ENCODE peak calls at places on chromosome 6, in ten cellular contexts. P is hepatocyte, T is ovary, Q is endodermal cell, U is aorta, E is mucosa of descending colon, I is GM23248, V is psoas muscle, Z is heart left ventricle, C is IMR-90. N is an unnamed sample.

GRCh38 chr6:39642300-39642699 is 82.9 kb downstream of the KIF6 start:
- DNase-seq in P (no peak), T (no peak), Q (peak; percentile 59), U (no peak), E (no peak), I (no peak), V (no peak), Z (no peak), C (no peak), N (no peak)

GRCh38 chr6:24484657-24485318 is 4.6 kb downstream of the GPLD1 start:
- DNase-seq in P (no peak), T (no peak), Q (no peak), U (no peak), E (no peak), I (peak; percentile 9), V (no peak), Z (no peak), C (peak; percentile 42), N (no peak)

GRCh38 chr6:9612489-9612888 is 802.4 kb downstream of the TFAP2A start:
- DNase-seq in P (no peak), T (no peak), Q (no peak), U (no peak), E (no peak), I (peak; percentile 32), V (no peak), Z (no peak), C (peak; percentile 17), N (no peak)

GRCh38 chr6:161493731-161494130 is 219.9 kb upstream of the AGPAT4 start:
- DNase-seq in P (no peak), T (no peak), Q (no peak), U (no peak), E (no peak), I (peak; percentile 12), V (no peak), Z (no peak), C (no peak), N (no peak)

GRCh38 chr6:169903122-169903521 is 151.7 kb downstream of the ERMARD start:
- DNase-seq in P (no peak), T (no peak), Q (no peak), U (no peak), E (no peak), I (no peak), V (no peak), Z (no peak), C (no peak), N (no peak)

GRCh38 chr6:97462944-97463343 is 179.9 kb upstream of the MMS22L start:
- DNase-seq in P (no peak), T (no peak), Q (no peak), U (no peak), E (no peak), I (no peak), V (no peak), Z (no peak), C (no peak), N (no peak)

GRCh38 chr6:41500561-41500960 is 45.6 kb upstream of the FOXP4 start:
- DNase-seq in P (no peak), T (no peak), Q (no peak), U (no peak), E (no peak), I (no peak), V (no peak), Z (no peak), C (no peak), N (no peak)

GRCh38 chr6:16004934-16005673 is 123.8 kb upstream of the MYLIP start:
- DNase-seq in P (no peak), T (no peak), Q (no peak), U (no peak), E (no peak), I (no peak), V (no peak), Z (no peak), C (no peak), N (no peak)

GRCh38 chr6:1858191-1858590 is 248.5 kb downstream of the FOXC1 start:
- DNase-seq in P (no peak), T (no peak), Q (no peak), U (no peak), E (no peak), I (peak; percentile 2), V (no peak), Z (no peak), C (no peak), N (peak; percentile 30)

GRCh38 chr6:66848244-66848953 is 1141.4 kb upstream of the EYS start:
- DNase-seq in P (no peak), T (no peak), Q (no peak), U (no peak), E (no peak), I (no peak), V (no peak), Z (no peak), C (no peak), N (no peak)

GRCh38 chr6:165571068-165571682 is 91.9 kb downstream of the PDE10A start:
- DNase-seq in P (no peak), T (no peak), Q (no peak), U (no peak), E (no peak), I (no peak), V (no peak), Z (no peak), C (peak; percentile 93), N (no peak)

GRCh38 chr6:133447924-133448323 is 206.8 kb downstream of the EYA4 start:
- DNase-seq in P (no peak), T (no peak), Q (no peak), U (no peak), E (no peak), I (peak; percentile 65), V (no peak), Z (no peak), C (peak; percentile 83), N (no peak)

GRCh38 chr6:109966299-109966698 is 11.8 kb upstream of the GPR6 start:
- DNase-seq in P (no peak), T (no peak), Q (no peak), U (no peak), E (no peak), I (no peak), V (no peak), Z (no peak), C (no peak), N (no peak)

GRCh38 chr6:90025418-90026089 is 131.3 kb downstream of the GJA10 start:
- DNase-seq in P (peak; percentile 55), T (no peak), Q (no peak), U (no peak), E (no peak), I (peak; percentile 93), V (no peak), Z (no peak), C (peak; percentile 97), N (peak; percentile 27)

GRCh38 chr6:33375143-33375649 is 16.4 kb upstream of the KIFC1 start:
- DNase-seq in P (peak; percentile 63), T (peak; percentile 86), Q (no peak), U (no peak), E (peak; percentile 64), I (peak; percentile 92), V (peak; percentile 77), Z (peak; percentile 74), C (peak; percentile 84), N (no peak)

GRCh38 chr6:17584241-17584803 is 15.8 kb upstream of the FAM8A1 start:
- DNase-seq in P (peak; percentile 79), T (no peak), Q (peak; percentile 53), U (no peak), E (peak; percentile 65), I (peak; percentile 89), V (no peak), Z (peak; percentile 52), C (peak; percentile 86), N (peak; percentile 51)

GRCh38 chr6:161748535-161749386 is 474.9 kb upstream of the AGPAT4 start:
- DNase-seq in P (peak; percentile 56), T (no peak), Q (peak; percentile 97), U (no peak), E (peak; percentile 65), I (peak; percentile 25), V (peak; percentile 55), Z (peak; percentile 10), C (no peak), N (peak; percentile 79)

GRCh38 chr6:1746919-1747460 is 137.3 kb downstream of the FOXC1 start:
- DNase-seq in P (no peak), T (no peak), Q (no peak), U (no peak), E (no peak), I (no peak), V (no peak), Z (no peak), C (no peak), N (no peak)

GRCh38 chr6:20211941-20212391 is 303 bp downstream of the MBOAT1 start:
- DNase-seq in P (peak; percentile 78), T (no peak), Q (peak; percentile 86), U (no peak), E (peak; percentile 55), I (peak; percentile 65), V (no peak), Z (no peak), C (no peak), N (no peak)

GRCh38 chr6:97819680-97820079 is 536.7 kb upstream of the MMS22L start:
- DNase-seq in P (no peak), T (no peak), Q (no peak), U (no peak), E (no peak), I (no peak), V (no peak), Z (no peak), C (no peak), N (no peak)

GRCh38 chr6:53067307-53067706 is 2.1 kb downstream of the FBXO9 start:
- DNase-seq in P (no peak), T (no peak), Q (no peak), U (no peak), E (no peak), I (peak; percentile 31), V (no peak), Z (no peak), C (peak; percentile 25), N (no peak)
- H3K4me3 ChIP-seq in P (no peak overlapping the region), T (no peak overlapping the region), Q (no peak overlapping the region), U (no peak overlapping the region), E (no peak overlapping the region), I (no peak overlapping the region), V (peak overlapping the region; percentile 94), Z (no peak overlapping the region), C (peak overlapping the region; percentile 2), N (no peak overlapping the region)

DNA sequence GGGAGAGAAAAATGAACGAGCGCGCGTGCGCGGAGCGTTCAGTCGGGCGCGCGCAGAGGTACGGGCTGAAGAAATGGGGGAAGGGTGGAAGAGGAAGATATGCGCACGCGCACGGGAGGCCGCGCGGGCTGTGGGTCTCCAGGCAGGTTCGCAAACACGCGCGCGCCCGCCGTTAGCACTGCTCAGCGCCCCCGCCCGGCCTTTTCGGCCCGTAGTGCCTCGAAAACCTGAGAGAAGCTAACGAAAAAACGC is 393 bp downstream of the BCLAF1 start:
- DNase-seq in P (peak; percentile 97), T (peak; percentile 91), Q (peak; percentile 93), U (peak; percentile 96), E (peak; percentile 94), I (peak; percentile 97), V (peak; percentile 97), Z (peak; percentile 92), C (peak; percentile 86), N (peak; percentile 89)
- H3K4me1 ChIP-seq in P (peaks cover 21% of the 10 kb centered on the region), T (peaks cover 10% of the 10 kb centered on the region), Q (peaks cover 4% of the 10 kb centered on the region), U (peaks cover 5% of the 10 kb centered on the region), E (peaks cover 42% of the 10 kb centered on the region), I (peaks cover 26% of the 10 kb centered on the region), V (peaks cover 51% of the 10 kb centered on the region), Z (peaks cover 21% of the 10 kb centered on the region), C (peaks cover 7% of the 10 kb centered on the region), N (peaks cover 36% of the 10 kb centered on the region)

GRCh38 chr6:131381694-131382093 is 191.3 kb upstream of the ARG1 start:
- DNase-seq in P (no peak), T (no peak), Q (no peak), U (no peak), E (no peak), I (peak; percentile 37), V (no peak), Z (no peak), C (no peak), N (no peak)
- H3K4me3 ChIP-seq in P (no peak overlapping the region), T (no peak overlapping the region), Q (no peak overlapping the region), U (no peak overlapping the region), E (no peak overlapping the region), I (no peak overlapping the region), V (no peak overlapping the region), Z (no peak overlapping the region), C (no peak overlapping the region), N (no peak overlapping the region)

GRCh38 chr6:118896339-118897136 is 2.6 kb downstream of the ASF1A start:
- DNase-seq in P (peak; percentile 40), T (no peak), Q (no peak), U (no peak), E (no peak), I (peak; percentile 68), V (no peak), Z (no peak), C (peak; percentile 69), N (peak; percentile 66)
- H3K4me1 ChIP-seq in P (peaks cover 31% of the 10 kb centered on the region), T (peaks cover 15% of the 10 kb centered on the region), Q (peaks cover 13% of the 10 kb centered on the region), U (no peaks in the 10 kb centered on the region), E (peaks cover 17% of the 10 kb centered on the region), I (peaks cover 18% of the 10 kb centered on the region), V (peaks cover 25% of the 10 kb centered on the region), Z (peaks cover 14% of the 10 kb centered on the region), C (no peaks in the 10 kb centered on the region), N (peaks cover 4% of the 10 kb centered on the region)

N was measured in HAP-1.